ENCODE peak calls at places on chromosome 16, in nine cellular contexts. V, J, P, G, O, C, K, I and B are unnamed samples. For H3K36me3, the result is how much of the 10 kb centered on the place peaks cover.

GRCh38 chr16:986411-986810 is 4.8 kb downstream of the SOX8 start:
- DNase-seq in J (no peak), G (no peak), V (no peak), O (no peak), P (no peak), K (no peak), I (no peak), C (no peak), B (no peak)

GRCh38 chr16:76854234-76854633 is 336.8 kb upstream of the MON1B start:
- DNase-seq in O (no peak), C (no peak), V (no peak), P (no peak), J (no peak), K (no peak), G (no peak), I (no peak), B (no peak)

GRCh38 chr16:55502801-55503366 is 6.0 kb upstream of the LPCAT2 start:
- DNase-seq in K (peak), C (no peak), P (peak), I (peak), O (peak), V (peak), G (peak), J (no peak), B (no peak)

GRCh38 chr16:1823821-1824220 is 2.8 kb downstream of the HAGH start:
- DNase-seq in P (peak), G (peak), K (no peak), C (no peak), O (peak), V (peak), I (peak), J (peak), B (no peak)

GRCh38 chr16:65315004-65315398 is 193.1 kb upstream of the CDH11 start:
- DNase-seq in G (no peak), O (no peak), I (peak), C (no peak), P (no peak), J (no peak), K (peak), V (peak), B (no peak)

GRCh38 chr16:57167951-57168350 is 17.9 kb downstream of the PSME3IP1 start:
- DNase-seq in J (peak), C (peak), G (no peak), I (no peak), V (no peak), K (no peak), O (peak), P (no peak), B (peak)

GRCh38 chr16:2531696-2532493 is 687 bp upstream of the CEMP1 start:
- DNase-seq in J (peak), V (peak), K (peak), C (peak), G (peak), O (peak), I (peak), P (peak), B (peak)

GRCh38 chr16:27374231-27374793 is 27.7 kb upstream of the IL21R start:
- DNase-seq in I (no peak), P (no peak), C (no peak), K (no peak), O (no peak), J (peak), G (no peak), V (peak), B (no peak)

GRCh38 chr16:1193143-1193824 is 31.8 kb downstream of the TPSG1 start:
- DNase-seq in V (peak), I (no peak), P (no peak), K (no peak), J (no peak), C (no peak), O (no peak), G (no peak), B (no peak)

GRCh38 chr16:29995330-29995910 is at the start of gene HIRIP3:
- DNase-seq in C (peak), V (peak), O (peak), I (peak), J (peak), K (peak), G (peak), P (peak), B (peak)

GRCh38 chr16:24024971-24025370 is 189.2 kb downstream of the PRKCB start:
- DNase-seq in C (no peak), P (no peak), J (no peak), O (no peak), G (no peak), K (no peak), I (no peak), V (no peak), B (no peak)

GRCh38 chr16:49961087-49961486 is 63.9 kb upstream of the CNEP1R1 start:
- DNase-seq in P (no peak), I (no peak), G (no peak), V (no peak), J (no peak), K (no peak), O (peak), C (no peak), B (no peak)

GRCh38 chr16:25106567-25107465 is 4.7 kb upstream of the LCMT1 start:
- DNase-seq in V (peak), I (peak), G (peak), O (peak), K (peak), J (peak), P (peak), C (peak), B (peak)

GRCh38 chr16:22635801-22636200 is 125.1 kb downstream of the NPIPB5 start:
- DNase-seq in K (no peak), I (no peak), C (no peak), P (no peak), J (no peak), V (no peak), O (no peak), G (no peak), B (no peak)

GRCh38 chr16:87255866-87256265 is 61.3 kb downstream of the C16orf95 start:
- DNase-seq in G (no peak), I (no peak), J (no peak), O (no peak), P (no peak), C (no peak), V (no peak), K (no peak), B (no peak)

GRCh38 chr16:66977341-66978113 is 10.9 kb upstream of the CES4A start:
- DNase-seq in J (peak), V (peak), K (peak), P (peak), G (peak), C (peak), I (peak), O (peak), B (peak)

GRCh38 chr16:4892356-4893102 is 44.4 kb downstream of the PPL start:
- DNase-seq in C (no peak), J (no peak), P (no peak), G (no peak), I (peak), V (no peak), K (no peak), O (no peak), B (no peak)

GRCh38 chr16:25109643-25110042 is 1.9 kb upstream of the LCMT1 start:
- DNase-seq in O (peak), G (peak), C (no peak), J (no peak), I (peak), K (peak), P (peak), V (peak), B (no peak)

GRCh38 chr16:20409398-20410152 is at the start of gene ACSM5:
- DNase-seq in P (no peak), V (peak), O (no peak), K (no peak), I (peak), C (no peak), J (no peak), G (no peak), B (no peak)

GRCh38 chr16:57564571-57565270 is 22.3 kb downstream of the ADGRG5 start:
- DNase-seq in I (no peak), J (no peak), K (no peak), P (peak), O (no peak), G (no peak), C (no peak), V (no peak), B (no peak)

GRCh38 chr16:54511181-54511731 is 224.7 kb upstream of the IRX3 start:
- DNase-seq in P (peak), K (no peak), G (no peak), J (no peak), O (peak), V (no peak), C (no peak), I (no peak), B (no peak)

GRCh38 chr16:56793504-56793903 is 63.6 kb downstream of the NUP93 start:
- DNase-seq in C (no peak), I (no peak), K (no peak), V (no peak), G (no peak), J (peak), P (no peak), O (peak), B (no peak)

GRCh38 chr16:57643166-57643813 is 14.9 kb downstream of the ADGRG1 start:
- DNase-seq in J (no peak), O (peak), I (no peak), C (no peak), K (no peak), G (peak), V (no peak), P (no peak), B (no peak)

GRCh38 chr16:12802661-12803060 is 1.0 kb downstream of the CPPED1 start:
- DNase-seq in P (no peak), G (no peak), K (no peak), J (no peak), O (no peak), C (no peak), I (no peak), V (no peak), B (no peak)

GRCh38 chr16:10031473-10031872 is 150.8 kb downstream of the GRIN2A start:
- DNase-seq in J (no peak), G (no peak), P (no peak), I (no peak), V (no peak), C (no peak), K (no peak), O (no peak), B (no peak)

GRCh38 chr16:84484579-84485254 is 19.7 kb downstream of the MEAK7 start:
- DNase-seq in G (peak), J (no peak), K (peak), O (peak), V (peak), P (peak), C (no peak), I (peak), B (no peak)
- H3K36me3 ChIP-seq in G (under half), J (under half), K (under half), O (under half), V (under half), P (half or more), C (half or more), I (under half), B (under half)

DNA sequence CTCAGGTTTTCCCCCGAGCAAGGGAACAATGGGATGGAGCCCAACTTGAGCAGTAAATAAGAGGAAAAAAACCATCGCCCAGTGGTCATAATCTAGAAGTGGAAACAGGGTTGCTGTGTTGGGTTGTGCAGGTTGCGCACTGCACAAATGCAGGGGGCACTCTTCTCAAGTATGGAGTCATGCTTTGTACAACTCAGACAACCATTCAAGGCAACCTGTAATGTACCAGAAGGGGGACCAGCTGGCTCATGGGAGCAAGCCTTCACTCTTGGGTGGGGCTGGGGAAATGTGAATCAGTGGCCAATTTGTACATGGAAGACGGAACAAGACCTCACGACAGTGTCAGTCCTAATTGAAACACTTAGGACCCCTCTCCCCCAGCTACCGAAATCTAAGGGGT is 23.9 kb upstream of the LITAF start:
- DNase-seq in J (peak), C (no peak), I (no peak), G (no peak), K (no peak), V (no peak), P (no peak), O (no peak), B (no peak)
- H3K27ac ChIP-seq in J (no peak), C (no peak), I (no peak), G (peak), K (no peak), V (no peak), P (no peak), O (no peak), B (no peak)

GRCh38 chr16:3740934-3741333 is 23.6 kb upstream of the TRAP1 start:
- DNase-seq in J (no peak), I (no peak), G (no peak), C (no peak), O (no peak), V (no peak), P (no peak), K (no peak), B (no peak)
- H3K36me3 ChIP-seq in J (half or more), I (half or more), G (under half), C (half or more), O (under half), V (under half), P (half or more), K (under half), B (half or more)

GRCh38 chr16:89034573-89034961 is 57.6 kb upstream of the CBFA2T3 start:
- DNase-seq in O (no peak), G (no peak), V (no peak), C (no peak), J (no peak), P (no peak), K (no peak), I (no peak), B (no peak)

GRCh38 chr16:89033304-89033703 is 56.3 kb upstream of the CBFA2T3 start:
- DNase-seq in V (no peak), P (no peak), C (no peak), K (no peak), J (no peak), O (no peak), I (no peak), G (no peak), B (no peak)

GRCh38 chr16:89035013-89035697 is 58.1 kb upstream of the CBFA2T3 start:
- DNase-seq in G (no peak), I (no peak), O (no peak), K (no peak), P (no peak), J (no peak), V (no peak), C (no peak), B (peak)

GRCh38 chr16:89033796-89034572 is 57.0 kb upstream of the CBFA2T3 start:
- DNase-seq in O (no peak), G (no peak), K (no peak), V (no peak), J (no peak), I (peak), P (no peak), C (no peak), B (no peak)

DNA sequence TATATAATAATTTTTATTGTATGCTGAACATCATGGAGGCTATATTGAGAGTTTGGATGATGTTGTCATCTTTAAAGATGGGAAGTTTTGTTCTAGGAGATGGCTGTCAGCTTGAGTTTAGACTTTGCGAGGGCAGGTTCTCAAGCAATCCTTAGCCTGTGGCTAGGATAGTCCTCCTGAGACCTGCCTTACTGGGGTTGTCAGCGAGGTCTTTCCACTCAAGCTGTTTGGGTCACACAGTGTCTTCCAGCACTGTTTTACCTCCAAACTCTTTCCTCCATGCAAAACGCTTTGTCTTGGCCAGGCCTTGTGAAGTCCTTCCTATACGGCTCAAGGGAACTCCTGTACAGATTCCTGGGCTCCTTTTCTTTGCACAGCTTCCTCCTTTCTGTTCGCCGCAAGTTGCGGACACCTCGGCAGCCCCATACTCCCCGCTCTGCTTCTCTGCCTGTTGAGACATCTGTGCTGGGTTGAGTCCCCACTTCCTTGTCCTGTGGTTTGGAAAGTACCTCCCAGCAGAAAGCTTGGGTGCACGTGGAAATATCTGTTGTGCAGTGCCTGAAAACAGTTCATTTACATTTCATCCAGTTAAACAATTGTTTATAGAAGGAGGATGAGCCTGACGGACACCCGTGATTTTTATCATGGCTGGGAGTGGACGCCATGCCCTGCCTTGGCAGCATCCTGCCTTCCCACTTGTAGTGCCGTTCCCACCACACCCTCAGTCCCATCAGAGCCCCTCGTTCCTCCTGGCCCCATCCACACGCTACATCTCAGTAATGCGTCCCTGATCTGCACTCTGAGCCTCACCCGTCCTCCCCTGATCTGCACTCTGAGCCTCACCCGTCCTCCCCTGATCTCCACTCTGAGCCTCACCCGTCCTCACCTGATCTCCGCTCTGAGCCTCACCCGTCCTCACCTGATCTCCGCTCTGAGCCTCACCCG is 55.0 kb upstream of the CBFA2T3 start:
- DNase-seq in I (no peak), O (no peak), V (peak), G (no peak), K (peak), J (peak), P (no peak), C (no peak), B (peak)
- H3K27ac ChIP-seq in I (no peak), O (no peak), V (no peak), G (no peak), K (no peak), J (peak), P (no peak), C (no peak), B (no peak)

GRCh38 chr16:15947983-15948509 is 1.4 kb upstream of the ABCC1 start:
- DNase-seq in I (no peak), C (no peak), O (no peak), G (no peak), P (no peak), K (peak), V (no peak), J (no peak), B (no peak)
- H3K36me3 ChIP-seq in I (under half), C (under half), O (under half), G (under half), P (under half), K (under half), V (under half), J (under half), B (under half)